ENCODE peak calls at places on chromosomes 11 and 22, in seven cellular contexts. One of them, this sample, is unnamed. For H3K4me1, the result is how much of the 10 kb centered on the place peaks cover.

GRCh38 chr11:64758330-64759079 is 1.3 kb downstream of the PYGM start:
- DNase-seq in pancreas: no peak
- DNase-seq in heart right ventricle: no peak
- DNase-seq in Panc1: no peak
- DNase-seq in adrenal gland: no peak
- DNase-seq in naive thymus-derived CD4-positive, alpha-beta T cell: no peak
- DNase-seq in body of pancreas: no peak
- DNase-seq in this sample: no peak

GRCh38 chr11:84313830-84314359 is 1027.7 kb upstream of the CCDC90B start:
- DNase-seq in naive thymus-derived CD4-positive, alpha-beta T cell: no peak
- DNase-seq in body of pancreas: no peak
- DNase-seq in pancreas: no peak
- DNase-seq in adrenal gland: no peak
- DNase-seq in heart right ventricle: no peak
- DNase-seq in Panc1: no peak
- DNase-seq in this sample: no peak

GRCh38 chr11:15873501-15873900 is 482.8 kb downstream of the SOX6 start:
- DNase-seq in body of pancreas: no peak
- DNase-seq in heart right ventricle: no peak
- DNase-seq in Panc1: no peak
- DNase-seq in pancreas: no peak
- DNase-seq in naive thymus-derived CD4-positive, alpha-beta T cell: no peak
- DNase-seq in adrenal gland: no peak
- DNase-seq in this sample: no peak

GRCh38 chr11:11558826-11559225 is 63.0 kb downstream of the GALNT18 start:
- DNase-seq in heart right ventricle: no peak
- DNase-seq in naive thymus-derived CD4-positive, alpha-beta T cell: no peak
- DNase-seq in body of pancreas: no peak
- DNase-seq in adrenal gland: no peak
- DNase-seq in Panc1: no peak
- DNase-seq in pancreas: no peak
- DNase-seq in this sample: peak

GRCh38 chr11:122663764-122664163 is 8.2 kb downstream of the UBASH3B start:
- DNase-seq in Panc1: no peak
- DNase-seq in heart right ventricle: no peak
- DNase-seq in naive thymus-derived CD4-positive, alpha-beta T cell: no peak
- DNase-seq in body of pancreas: no peak
- DNase-seq in pancreas: no peak
- DNase-seq in adrenal gland: no peak
- DNase-seq in this sample: no peak

GRCh38 chr11:86418929-86419328 is 44.2 kb downstream of the CCDC81 start:
- DNase-seq in pancreas: no peak
- DNase-seq in heart right ventricle: no peak
- DNase-seq in adrenal gland: no peak
- DNase-seq in naive thymus-derived CD4-positive, alpha-beta T cell: no peak
- DNase-seq in Panc1: no peak
- DNase-seq in body of pancreas: no peak
- DNase-seq in this sample: no peak

GRCh38 chr11:78085972-78086371 is 6.3 kb upstream of the NDUFC2 start:
- DNase-seq in pancreas: no peak
- DNase-seq in naive thymus-derived CD4-positive, alpha-beta T cell: no peak
- DNase-seq in adrenal gland: no peak
- DNase-seq in Panc1: no peak
- DNase-seq in heart right ventricle: no peak
- DNase-seq in body of pancreas: no peak
- DNase-seq in this sample: no peak

GRCh38 chr11:102111011-102111786 is 952 bp downstream of the YAP1 start:
- DNase-seq in naive thymus-derived CD4-positive, alpha-beta T cell: no peak
- DNase-seq in adrenal gland: peak
- DNase-seq in Panc1: no peak
- DNase-seq in pancreas: peak
- DNase-seq in body of pancreas: peak
- DNase-seq in heart right ventricle: peak
- DNase-seq in this sample: peak

GRCh38 chr11:10550988-10551657 is 10.1 kb upstream of the RNF141 start:
- DNase-seq in adrenal gland: no peak
- DNase-seq in naive thymus-derived CD4-positive, alpha-beta T cell: no peak
- DNase-seq in Panc1: no peak
- DNase-seq in pancreas: no peak
- DNase-seq in body of pancreas: no peak
- DNase-seq in heart right ventricle: no peak
- DNase-seq in this sample: no peak

GRCh38 chr11:114315749-114316368 is 19.7 kb downstream of the NNMT start:
- DNase-seq in naive thymus-derived CD4-positive, alpha-beta T cell: no peak
- DNase-seq in adrenal gland: no peak
- DNase-seq in body of pancreas: peak
- DNase-seq in Panc1: no peak
- DNase-seq in heart right ventricle: no peak
- DNase-seq in pancreas: no peak
- DNase-seq in this sample: peak

GRCh38 chr22:17117400-17117799 is 3.8 kb downstream of the TMEM121B start:
- DNase-seq in Panc1: no peak
- DNase-seq in pancreas: no peak
- DNase-seq in naive thymus-derived CD4-positive, alpha-beta T cell: no peak
- DNase-seq in body of pancreas: no peak
- DNase-seq in heart right ventricle: no peak
- DNase-seq in adrenal gland: no peak
- DNase-seq in this sample: no peak

GRCh38 chr22:40258463-40259046 is 80.8 kb downstream of the TNRC6B start:
- DNase-seq in body of pancreas: peak
- DNase-seq in naive thymus-derived CD4-positive, alpha-beta T cell: no peak
- DNase-seq in Panc1: no peak
- DNase-seq in heart right ventricle: no peak
- DNase-seq in adrenal gland: no peak
- DNase-seq in pancreas: no peak
- DNase-seq in this sample: no peak

GRCh38 chr22:22404598-22405284 is 103.8 kb downstream of the ZNF280B start:
- DNase-seq in body of pancreas: no peak
- DNase-seq in heart right ventricle: no peak
- DNase-seq in pancreas: no peak
- DNase-seq in Panc1: no peak
- DNase-seq in naive thymus-derived CD4-positive, alpha-beta T cell: no peak
- DNase-seq in adrenal gland: no peak
- DNase-seq in this sample: no peak

GRCh38 chr11:94675788-94676187 is 92.4 kb upstream of the AMOTL1 start:
- DNase-seq in adrenal gland: no peak
- DNase-seq in pancreas: no peak
- DNase-seq in naive thymus-derived CD4-positive, alpha-beta T cell: no peak
- DNase-seq in body of pancreas: no peak
- DNase-seq in heart right ventricle: no peak
- DNase-seq in Panc1: no peak
- DNase-seq in this sample: no peak

GRCh38 chr11:89405629-89406028 is 85.5 kb downstream of the NOX4 start:
- DNase-seq in pancreas: no peak
- DNase-seq in body of pancreas: no peak
- DNase-seq in adrenal gland: no peak
- DNase-seq in heart right ventricle: no peak
- DNase-seq in naive thymus-derived CD4-positive, alpha-beta T cell: no peak
- DNase-seq in Panc1: no peak
- DNase-seq in this sample: no peak

GRCh38 chr22:42819412-42820069 is 37.5 kb downstream of the ARFGAP3 start:
- DNase-seq in adrenal gland: no peak
- DNase-seq in body of pancreas: peak
- DNase-seq in heart right ventricle: no peak
- DNase-seq in pancreas: no peak
- DNase-seq in Panc1: no peak
- DNase-seq in naive thymus-derived CD4-positive, alpha-beta T cell: no peak
- DNase-seq in this sample: no peak

GRCh38 chr22:18111759-18112330 is 1.2 kb downstream of the TUBA8 start:
- DNase-seq in pancreas: no peak
- DNase-seq in naive thymus-derived CD4-positive, alpha-beta T cell: no peak
- DNase-seq in heart right ventricle: peak
- DNase-seq in body of pancreas: no peak
- DNase-seq in adrenal gland: no peak
- DNase-seq in Panc1: no peak
- DNase-seq in this sample: no peak

GRCh38 chr11:118152552-118153471 is at the start of gene SCN4B:
- DNase-seq in body of pancreas: peak
- DNase-seq in adrenal gland: peak
- DNase-seq in heart right ventricle: peak
- DNase-seq in naive thymus-derived CD4-positive, alpha-beta T cell: no peak
- DNase-seq in Panc1: no peak
- DNase-seq in pancreas: peak
- DNase-seq in this sample: peak

GRCh38 chr11:36594316-36594989 is at the start of gene IFTAP:
- DNase-seq in pancreas: peak
- DNase-seq in naive thymus-derived CD4-positive, alpha-beta T cell: no peak
- DNase-seq in body of pancreas: peak
- DNase-seq in adrenal gland: peak
- DNase-seq in Panc1: peak
- DNase-seq in heart right ventricle: peak
- DNase-seq in this sample: peak

GRCh38 chr22:23836281-23836680 is 2.5 kb downstream of the DERL3 start:
- DNase-seq in heart right ventricle: no peak
- DNase-seq in Panc1: no peak
- DNase-seq in body of pancreas: no peak
- DNase-seq in adrenal gland: no peak
- DNase-seq in pancreas: no peak
- DNase-seq in naive thymus-derived CD4-positive, alpha-beta T cell: no peak
- DNase-seq in this sample: no peak

DNA sequence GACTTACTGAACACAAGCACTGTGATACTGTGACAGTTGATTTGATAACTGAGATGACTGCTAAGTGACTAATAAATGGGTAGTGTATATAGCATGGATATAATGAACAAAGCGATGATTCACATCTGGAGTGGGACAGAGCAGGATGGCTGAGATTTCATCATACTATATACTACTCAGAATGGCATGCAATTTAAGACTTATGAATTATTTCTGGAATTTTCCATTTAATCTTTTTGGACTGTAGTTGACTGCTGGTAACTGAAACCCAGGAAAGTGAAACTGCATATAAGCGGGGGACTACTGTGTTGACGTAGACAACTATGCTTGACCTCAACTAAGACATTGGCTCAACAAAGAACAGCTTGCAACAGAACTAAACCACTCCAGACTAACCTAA is 20.0 kb upstream of the NUCB2 start:
- DNase-seq in pancreas: no peak
- DNase-seq in naive thymus-derived CD4-positive, alpha-beta T cell: no peak
- DNase-seq in Panc1: no peak
- DNase-seq in heart right ventricle: no peak
- DNase-seq in body of pancreas: no peak
- DNase-seq in adrenal gland: no peak
- DNase-seq in this sample: no peak
- H3K4me1 ChIP-seq in pancreas: under half
- H3K4me1 ChIP-seq in naive thymus-derived CD4-positive, alpha-beta T cell: under half
- H3K4me1 ChIP-seq in Panc1: under half
- H3K4me1 ChIP-seq in heart right ventricle: under half
- H3K4me1 ChIP-seq in body of pancreas: under half
- H3K4me1 ChIP-seq in adrenal gland: under half
- H3K4me1 ChIP-seq in this sample: under half

GRCh38 chr22:46373838-46374662 is 38.5 kb downstream of the TRMU start:
- DNase-seq in heart right ventricle: no peak
- DNase-seq in adrenal gland: no peak
- DNase-seq in pancreas: peak
- DNase-seq in naive thymus-derived CD4-positive, alpha-beta T cell: no peak
- DNase-seq in Panc1: no peak
- DNase-seq in body of pancreas: no peak
- DNase-seq in this sample: no peak
- H3K4me3 ChIP-seq in heart right ventricle: no peak
- H3K4me3 ChIP-seq in adrenal gland: no peak
- H3K4me3 ChIP-seq in pancreas: no peak
- H3K4me3 ChIP-seq in naive thymus-derived CD4-positive, alpha-beta T cell: peak
- H3K4me3 ChIP-seq in Panc1: no peak
- H3K4me3 ChIP-seq in body of pancreas: no peak
- H3K4me3 ChIP-seq in this sample: no peak

GRCh38 chr11:3879216-3879966 is 23.9 kb downstream of the STIM1 start:
- DNase-seq in pancreas: no peak
- DNase-seq in adrenal gland: no peak
- DNase-seq in naive thymus-derived CD4-positive, alpha-beta T cell: no peak
- DNase-seq in heart right ventricle: no peak
- DNase-seq in body of pancreas: no peak
- DNase-seq in Panc1: no peak
- DNase-seq in this sample: no peak

GRCh38 chr11:3879967-3880542 is 24.6 kb downstream of the STIM1 start:
- DNase-seq in Panc1: no peak
- DNase-seq in heart right ventricle: no peak
- DNase-seq in pancreas: no peak
- DNase-seq in adrenal gland: no peak
- DNase-seq in body of pancreas: peak
- DNase-seq in naive thymus-derived CD4-positive, alpha-beta T cell: no peak
- DNase-seq in this sample: no peak

GRCh38 chr11:3880724-3881123 is 25.3 kb downstream of the STIM1 start:
- DNase-seq in pancreas: no peak
- DNase-seq in naive thymus-derived CD4-positive, alpha-beta T cell: no peak
- DNase-seq in Panc1: no peak
- DNase-seq in heart right ventricle: no peak
- DNase-seq in adrenal gland: no peak
- DNase-seq in body of pancreas: no peak
- DNase-seq in this sample: no peak

GRCh38 chr11:3878036-3878584 is 22.6 kb downstream of the STIM1 start:
- DNase-seq in body of pancreas: no peak
- DNase-seq in pancreas: no peak
- DNase-seq in heart right ventricle: no peak
- DNase-seq in naive thymus-derived CD4-positive, alpha-beta T cell: no peak
- DNase-seq in Panc1: no peak
- DNase-seq in adrenal gland: no peak
- DNase-seq in this sample: no peak

GRCh38 chr11:3877252-3878035 is 22.0 kb downstream of the STIM1 start:
- DNase-seq in heart right ventricle: no peak
- DNase-seq in adrenal gland: no peak
- DNase-seq in Panc1: no peak
- DNase-seq in pancreas: no peak
- DNase-seq in naive thymus-derived CD4-positive, alpha-beta T cell: no peak
- DNase-seq in body of pancreas: no peak
- DNase-seq in this sample: no peak
- H3K4me1 ChIP-seq in heart right ventricle: under half
- H3K4me1 ChIP-seq in adrenal gland: under half
- H3K4me1 ChIP-seq in Panc1: under half
- H3K4me1 ChIP-seq in pancreas: under half
- H3K4me1 ChIP-seq in naive thymus-derived CD4-positive, alpha-beta T cell: half or more
- H3K4me1 ChIP-seq in body of pancreas: under half
- H3K4me1 ChIP-seq in this sample: under half

GRCh38 chr11:6332066-6332465 is 11.8 kb upstream of the CAVIN3 start:
- DNase-seq in heart right ventricle: no peak
- DNase-seq in naive thymus-derived CD4-positive, alpha-beta T cell: no peak
- DNase-seq in Panc1: no peak
- DNase-seq in body of pancreas: no peak
- DNase-seq in adrenal gland: no peak
- DNase-seq in pancreas: no peak
- DNase-seq in this sample: no peak

GRCh38 chr11:6334806-6335205 is 14.5 kb upstream of the CAVIN3 start:
- DNase-seq in body of pancreas: no peak
- DNase-seq in pancreas: no peak
- DNase-seq in naive thymus-derived CD4-positive, alpha-beta T cell: no peak
- DNase-seq in heart right ventricle: no peak
- DNase-seq in Panc1: no peak
- DNase-seq in adrenal gland: no peak
- DNase-seq in this sample: no peak

GRCh38 chr11:6333112-6333511 is 12.8 kb upstream of the CAVIN3 start:
- DNase-seq in Panc1: no peak
- DNase-seq in body of pancreas: no peak
- DNase-seq in heart right ventricle: no peak
- DNase-seq in adrenal gland: peak
- DNase-seq in pancreas: no peak
- DNase-seq in naive thymus-derived CD4-positive, alpha-beta T cell: no peak
- DNase-seq in this sample: no peak

DNA sequence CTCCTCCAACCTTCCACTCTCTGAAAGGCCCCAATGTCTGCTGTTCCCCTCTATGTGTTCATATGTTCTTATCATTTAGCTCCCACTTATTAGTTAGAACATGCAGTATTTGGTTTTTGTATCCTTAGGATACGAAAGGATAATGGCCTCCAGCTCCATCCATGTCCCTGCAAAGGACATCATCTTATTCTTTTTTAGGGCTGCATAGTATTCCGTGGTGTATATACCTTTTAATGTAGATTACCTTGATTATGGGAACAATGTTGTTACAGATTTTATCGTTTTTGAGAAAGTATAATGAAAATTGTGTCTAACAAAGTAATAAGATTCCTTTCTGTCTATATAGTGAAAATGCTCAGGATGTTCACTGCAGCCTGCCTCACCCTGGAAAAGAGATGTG is 16.0 kb upstream of the CAVIN3 start:
- DNase-seq in heart right ventricle: no peak
- DNase-seq in pancreas: no peak
- DNase-seq in body of pancreas: no peak
- DNase-seq in naive thymus-derived CD4-positive, alpha-beta T cell: no peak
- DNase-seq in adrenal gland: no peak
- DNase-seq in Panc1: no peak
- DNase-seq in this sample: no peak
- H3K4me3 ChIP-seq in heart right ventricle: no peak
- H3K4me3 ChIP-seq in pancreas: no peak
- H3K4me3 ChIP-seq in body of pancreas: no peak
- H3K4me3 ChIP-seq in naive thymus-derived CD4-positive, alpha-beta T cell: no peak
- H3K4me3 ChIP-seq in adrenal gland: no peak
- H3K4me3 ChIP-seq in Panc1: no peak
- H3K4me3 ChIP-seq in this sample: no peak

This sample was measured in lung.